ENCODE peak calls at places on chromosomes 3 and 15, in eight cellular contexts. R, T, A, J, Q, E, X and Y are unnamed samples.
A peak's percentile ranks its signal among the peaks of the same experiment; 100 is the strongest.

GRCh38 chr15:79682285-79682684 is 214.5 kb downstream of the MTHFS start:
- DNase-seq in T (peak; percentile 92), E (peak; percentile 91), Q (peak; percentile 55), J (no peak), X (peak; percentile 84), R (peak; percentile 88), A (peak; percentile 18), Y (no peak)

GRCh38 chr15:36947035-36947719 is 153.2 kb downstream of the MEIS2 start:
- DNase-seq in Q (no peak), T (no peak), R (no peak), E (no peak), A (no peak), X (no peak), J (no peak), Y (no peak)

GRCh38 chr3:16838561-16838960 is 46.2 kb upstream of the PLCL2 start:
- DNase-seq in T (no peak), J (no peak), Q (peak; percentile 54), A (no peak), R (no peak), E (no peak), X (no peak), Y (no peak)

GRCh38 chr3:141929341-141929995 is 53.0 kb downstream of the ATP1B3 start:
- DNase-seq in X (no peak), T (no peak), R (no peak), J (no peak), A (no peak), E (no peak), Q (no peak), Y (no peak)

GRCh38 chr3:106379251-106379750 is 510.5 kb upstream of the CBLB start:
- DNase-seq in R (no peak), X (no peak), T (peak; percentile 5), E (no peak), J (no peak), Q (no peak), A (peak; percentile 11), Y (no peak)

GRCh38 chr3:23283625-23284024 is 80.5 kb downstream of the UBE2E2 start:
- DNase-seq in T (no peak), X (no peak), A (no peak), E (no peak), Q (no peak), J (no peak), R (no peak), Y (no peak)

GRCh38 chr3:69565316-69565715 is 173.9 kb upstream of the MITF start:
- DNase-seq in J (no peak), T (no peak), E (no peak), A (no peak), R (no peak), X (no peak), Q (no peak), Y (no peak)

GRCh38 chr15:59953392-59953883 is 50.7 kb upstream of the FOXB1 start:
- DNase-seq in T (no peak), A (peak; percentile 7), Q (no peak), J (no peak), R (no peak), X (no peak), E (no peak), Y (no peak)

GRCh38 chr3:3664916-3665315 is 134.3 kb upstream of the LRRN1 start:
- DNase-seq in R (no peak), T (no peak), X (no peak), J (no peak), E (no peak), A (no peak), Q (no peak), Y (no peak)

DNA sequence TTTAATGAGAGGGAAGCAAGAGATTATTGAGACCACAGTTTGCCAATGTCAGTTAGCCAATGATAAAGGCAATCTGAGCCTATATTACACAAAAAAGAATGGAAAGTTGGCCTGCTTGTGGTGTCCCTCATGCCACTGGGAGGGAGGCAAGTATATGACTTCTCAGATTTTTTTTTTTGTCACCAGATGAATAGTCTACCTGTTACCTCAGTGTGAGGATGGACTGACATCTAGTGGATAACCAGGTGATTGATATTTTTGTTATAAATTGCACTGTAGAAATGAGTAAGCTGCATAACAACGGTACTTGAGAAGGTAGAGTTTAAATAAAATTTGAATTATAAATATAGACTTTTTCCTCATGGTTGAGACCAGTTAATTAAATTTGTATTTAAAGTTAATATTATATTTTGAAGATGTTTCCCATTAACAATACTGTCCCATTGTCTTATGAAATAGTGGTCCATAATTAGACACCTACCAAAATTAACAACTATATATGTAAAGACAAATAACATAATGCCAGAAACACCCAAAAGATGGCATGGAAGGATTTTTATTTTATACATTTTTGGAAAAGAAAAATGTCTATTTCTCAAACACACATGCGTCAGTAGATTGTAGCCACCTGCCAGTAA is 237.8 kb upstream of the GADL1 start:
- DNase-seq in Q (no peak), J (no peak), T (peak; percentile 79), A (peak; percentile 37), X (peak; percentile 76), E (peak; percentile 74), R (peak; percentile 73), Y (peak; percentile 29)
- TF ChIP-seq CTCF in Q (peak; percentile 51), J (peak; percentile 49), T (peak; percentile 59), A (peak; percentile 61), X (peak; percentile 59), E (peak; percentile 69), R (peak; percentile 57), Y (peak; percentile 39)

GRCh38 chr3:38835939-38836338 is 19.9 kb upstream of the SCN10A start:
- DNase-seq in E (no peak), R (no peak), J (no peak), A (no peak), T (no peak), X (no peak), Q (no peak), Y (no peak)

GRCh38 chr3:38836561-38836960 is 20.5 kb upstream of the SCN10A start:
- DNase-seq in E (no peak), A (no peak), X (no peak), Q (no peak), R (no peak), J (no peak), T (no peak), Y (no peak)

GRCh38 chr3:38837358-38837757 is 21.3 kb upstream of the SCN10A start:
- DNase-seq in X (no peak), J (no peak), T (no peak), E (no peak), Q (no peak), A (no peak), R (no peak), Y (no peak)

GRCh38 chr3:38834717-38835116 is 18.7 kb upstream of the SCN10A start:
- DNase-seq in R (peak; percentile 7), Q (no peak), X (no peak), J (no peak), E (no peak), T (no peak), A (no peak), Y (no peak)

DNA sequence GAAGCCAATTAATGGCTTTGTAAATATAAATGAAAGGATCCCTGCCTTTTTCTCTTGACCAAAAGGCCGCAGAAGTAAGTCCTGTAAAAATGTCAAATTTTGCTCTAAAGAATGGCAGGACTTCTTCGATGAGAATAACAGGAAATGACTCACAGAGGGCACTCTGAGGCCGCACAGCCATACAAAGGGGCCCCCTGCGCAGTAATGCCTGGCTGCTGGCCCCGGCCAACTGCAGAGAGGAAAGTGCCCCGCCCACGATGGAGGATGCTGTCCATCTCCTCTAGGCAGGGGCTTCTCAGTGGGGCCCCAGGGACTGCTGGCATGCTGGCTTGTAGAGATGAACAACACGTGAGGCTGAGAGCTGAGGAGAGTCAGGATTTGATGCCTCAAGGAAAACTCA is 18.1 kb upstream of the SCN10A start:
- DNase-seq in Q (peak; percentile 31), J (no peak), X (peak; percentile 90), T (peak; percentile 85), E (peak; percentile 80), A (peak; percentile 73), R (peak; percentile 89), Y (no peak)
- TF ChIP-seq CTCF in Q (no peak), J (no peak), X (no peak), T (no peak), E (no peak), A (no peak), R (no peak), Y (no peak)

GRCh38 chr15:67384761-67385160 is 130.2 kb downstream of the IQCH start:
- DNase-seq in A (no peak), X (no peak), Q (no peak), T (no peak), R (no peak), J (no peak), E (no peak), Y (no peak)

GRCh38 chr15:67381416-67382045 is 126.9 kb downstream of the IQCH start:
- DNase-seq in J (no peak), X (no peak), R (no peak), E (no peak), A (no peak), Q (no peak), T (no peak), Y (no peak)

GRCh38 chr15:67385971-67386370 is 131.4 kb downstream of the IQCH start:
- DNase-seq in A (no peak), X (no peak), R (peak; percentile 6), E (no peak), T (peak; percentile 5), J (no peak), Q (no peak), Y (no peak)

GRCh38 chr15:67382723-67383122 is 128.1 kb downstream of the IQCH start:
- DNase-seq in T (no peak), A (no peak), E (no peak), R (no peak), J (no peak), X (no peak), Q (no peak), Y (no peak)

DNA sequence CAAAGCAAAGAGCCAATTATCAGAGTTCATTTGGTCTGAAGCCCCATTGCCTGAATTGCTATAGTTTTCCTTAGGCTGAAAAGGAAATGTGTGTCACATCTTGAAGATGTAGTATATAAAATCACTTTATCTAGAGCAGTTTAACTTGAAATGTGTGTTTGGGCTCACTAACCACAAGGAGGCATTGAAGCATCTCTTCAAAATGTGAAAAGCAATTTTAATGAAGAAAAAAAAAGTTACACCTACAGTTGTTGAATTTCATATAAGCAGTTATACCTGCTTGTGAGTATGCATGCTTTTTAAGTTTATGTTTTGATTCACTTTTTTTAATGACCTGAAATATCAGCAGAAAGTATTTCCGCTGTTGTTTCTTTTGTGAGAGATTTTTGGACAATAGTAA is 129.3 kb downstream of the IQCH start:
- DNase-seq in R (peak; percentile 16), J (no peak), A (no peak), E (peak; percentile 14), T (peak; percentile 17), X (peak; percentile 16), Q (no peak), Y (no peak)
- TF ChIP-seq CTCF in R (peak; percentile 28), J (no peak), A (peak; percentile 36), E (peak; percentile 16), T (no peak), X (peak; percentile 22), Q (no peak), Y (no peak)

GRCh38 chr3:175777495-175777894 is 918.4 kb downstream of the NAALADL2 start:
- DNase-seq in A (peak; percentile 14), X (peak; percentile 9), J (no peak), Q (no peak), T (no peak), E (peak; percentile 45), R (peak; percentile 32), Y (no peak)

GRCh38 chr3:175778994-175779393 is 919.9 kb downstream of the NAALADL2 start:
- DNase-seq in E (no peak), J (no peak), R (no peak), X (no peak), T (no peak), Q (no peak), A (no peak), Y (no peak)

GRCh38 chr3:175777965-175778364 is 918.8 kb downstream of the NAALADL2 start:
- DNase-seq in J (no peak), R (no peak), E (no peak), T (no peak), Q (no peak), X (no peak), A (no peak), Y (no peak)
- TF ChIP-seq CTCF in J (no peak), R (no peak), E (no peak), T (no peak), Q (no peak), X (no peak), A (no peak), Y (no peak)